ENCODE peak calls at places on chromosomes 16 and 17, in four cellular contexts. N is neuronal stem cell, M is H1, D is mesendoderm. B is an unnamed sample.

GRCh38 chr17:65975878-65976277 is 216.1 kb downstream of the CEP112 start:
- DNase-seq in D (peak), N (peak), M (no peak), B (no peak)

GRCh38 chr16:525520-526180 is 1.9 kb upstream of the CAPN15 start:
- DNase-seq in N (no peak), M (no peak), D (peak), B (peak)

GRCh38 chr17:43840814-43841213 is 6.2 kb upstream of the CD300LG start:
- DNase-seq in D (peak), N (no peak), M (no peak), B (peak)

GRCh38 chr16:78684655-78685400 is 585.4 kb downstream of the WWOX start:
- DNase-seq in D (no peak), M (no peak), N (no peak), B (peak)

GRCh38 chr17:683040-683439 is 31.6 kb downstream of the VPS53 start:
- DNase-seq in N (no peak), M (no peak), D (no peak), B (no peak)

GRCh38 chr16:26396511-26397235 is 670.1 kb upstream of the C16orf82 start:
- DNase-seq in M (no peak), N (no peak), D (peak), B (no peak)

GRCh38 chr16:53482123-53482522 is 20.9 kb downstream of the AKTIP start:
- DNase-seq in N (no peak), M (no peak), D (no peak), B (peak)

GRCh38 chr16:86512301-86512859 is 2.1 kb downstream of the FOXF1 start:
- DNase-seq in D (peak), N (peak), M (peak), B (peak)

GRCh38 chr17:81228420-81228819 is 5.7 kb upstream of the CEP131 start:
- DNase-seq in M (no peak), D (no peak), N (no peak), B (no peak)

GRCh38 chr17:38872671-38873385 is 3.0 kb downstream of the LASP1 start:
- DNase-seq in M (no peak), N (no peak), D (no peak), B (no peak)
- H3K9ac ChIP-seq in M (no peak), N (no peak), D (no peak), B (peak)

GRCh38 chr17:57674894-57675293 is 70.2 kb downstream of the CCDC182 start:
- DNase-seq in N (no peak), D (no peak), M (no peak), B (no peak)

GRCh38 chr17:57677301-57677700 is 67.8 kb downstream of the CCDC182 start:
- DNase-seq in N (no peak), M (peak), D (no peak), B (no peak)

GRCh38 chr17:57675427-57675826 is 69.7 kb downstream of the CCDC182 start:
- DNase-seq in M (peak), D (no peak), N (no peak), B (no peak)

GRCh38 chr17:57676543-57676942 is 68.6 kb downstream of the CCDC182 start:
- DNase-seq in N (no peak), D (no peak), M (peak), B (no peak)

GRCh38 chr17:57675988-57676387 is 69.1 kb downstream of the CCDC182 start:
- DNase-seq in D (no peak), M (peak), N (no peak), B (no peak)
- H2BK5ac ChIP-seq in D (no peak), M (no peak), N (no peak), B (no peak)

DNA sequence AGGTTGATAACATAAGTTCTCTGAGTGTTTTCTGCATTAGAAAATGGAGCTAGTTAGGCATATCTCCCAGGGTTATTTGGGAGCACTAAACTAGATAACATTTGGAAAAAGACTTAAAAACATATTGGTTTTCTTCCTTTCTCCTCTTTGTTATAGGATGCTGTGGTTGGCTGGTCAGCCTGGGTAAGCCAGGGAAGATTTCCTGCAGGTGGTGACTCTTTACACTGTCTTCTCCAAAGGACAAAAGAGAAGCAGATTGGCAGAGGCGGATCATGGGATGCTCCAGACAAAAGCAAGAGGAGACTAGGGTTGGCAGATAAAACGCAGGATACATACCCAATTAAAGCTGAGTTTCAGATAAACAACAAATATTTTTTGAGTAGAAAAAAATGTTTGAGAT is 6.2 kb upstream of the CRYBA1 start:
- DNase-seq in D (peak), M (no peak), N (no peak), B (no peak)
- H3K9ac ChIP-seq in D (no peak), M (no peak), N (no peak), B (peak)

DNA sequence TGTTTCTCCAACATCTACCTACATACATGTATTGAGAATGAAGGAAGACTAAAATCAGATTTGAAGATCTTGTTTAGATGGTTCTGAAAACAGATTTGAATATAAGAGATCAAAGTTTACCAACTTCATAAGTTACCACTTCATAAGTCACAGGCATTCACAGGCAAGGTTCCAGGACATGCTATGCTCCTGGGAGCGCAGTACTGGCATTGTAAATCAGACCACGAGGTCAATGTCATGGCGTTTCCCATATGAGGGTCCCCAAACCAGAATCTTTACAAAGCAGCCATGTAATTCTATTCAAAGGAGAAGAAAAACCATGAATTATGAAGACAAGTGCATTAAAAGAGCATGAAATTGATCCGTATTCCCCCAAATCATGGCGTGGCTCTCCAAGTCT is 3.0 kb downstream of the CDH11 start:
- DNase-seq in M (no peak), D (no peak), N (no peak), B (peak)
- H2BK5ac ChIP-seq in M (no peak), D (no peak), N (no peak), B (no peak)